ENCODE peak calls at places on chromosome 18, in four cellular contexts. L is HepG2, Y is A549, H is endothelial cell of umbilical vein. B is an unnamed sample.

GRCh38 chr18:68219867-68220266 is 495.0 kb downstream of the TMX3 start:
- DNase-seq in L (no peak), Y (no peak), H (peak), B (no peak)

GRCh38 chr18:13175754-13176210 is 42.8 kb upstream of the LDLRAD4 start:
- DNase-seq in L (peak), Y (no peak), H (peak), B (no peak)

GRCh38 chr18:70431203-70431624 is 142.4 kb downstream of the SOCS6 start:
- DNase-seq in L (peak), Y (peak), H (no peak), B (no peak)

GRCh38 chr18:43393174-43393573 is 115.9 kb upstream of the SYT4 start:
- DNase-seq in L (no peak), Y (no peak), H (no peak), B (no peak)

GRCh38 chr18:27185025-27185763 is at the start of gene CHST9:
- DNase-seq in L (no peak), Y (no peak), H (no peak), B (no peak)

GRCh38 chr18:21110667-21111350 is 804 bp downstream of the ROCK1 start:
- DNase-seq in L (no peak), Y (no peak), H (no peak), B (peak)

GRCh38 chr18:13471971-13472628 is 253.5 kb downstream of the LDLRAD4 start:
- DNase-seq in L (peak), Y (no peak), H (no peak), B (no peak)

GRCh38 chr18:75158465-75159237 is 50.3 kb downstream of the PTGR3 start:
- DNase-seq in L (no peak), Y (no peak), H (no peak), B (no peak)

GRCh38 chr18:53944721-53945120 is 279.7 kb downstream of the MBD2 start:
- DNase-seq in L (no peak), Y (no peak), H (no peak), B (peak)

GRCh38 chr18:79380816-79381806 is 14.6 kb upstream of the NFATC1 start:
- DNase-seq in L (peak), Y (peak), H (peak), B (peak)

GRCh38 chr18:34551824-34552223 is 158.3 kb upstream of the DTNA start:
- DNase-seq in L (no peak), Y (no peak), H (no peak), B (no peak)

GRCh38 chr18:9092665-9093064 is 9.8 kb upstream of the NDUFV2 start:
- DNase-seq in L (peak), Y (no peak), H (peak), B (peak)
- TF ChIP-seq POLR2A in L (no peak), Y (no peak), H (no peak), B (no peak)

GRCh38 chr18:31237142-31237541 is 74.5 kb upstream of the DSC1 start:
- DNase-seq in L (no peak), Y (no peak), H (no peak), B (no peak)

GRCh38 chr18:31230495-31230894 is 67.8 kb upstream of the DSC1 start:
- DNase-seq in L (peak), Y (peak), H (no peak), B (no peak)

GRCh38 chr18:31232000-31232399 is 69.3 kb upstream of the DSC1 start:
- DNase-seq in L (no peak), Y (no peak), H (no peak), B (no peak)

GRCh38 chr18:31232779-31233424 is 70.2 kb upstream of the DSC1 start:
- DNase-seq in L (peak), Y (no peak), H (no peak), B (no peak)

GRCh38 chr18:31233550-31234306 is 71.1 kb upstream of the DSC1 start:
- DNase-seq in L (peak), Y (no peak), H (no peak), B (no peak)
- TF ChIP-seq MYC in L (no peak), Y (no peak), H (no peak), B (no peak)

DNA sequence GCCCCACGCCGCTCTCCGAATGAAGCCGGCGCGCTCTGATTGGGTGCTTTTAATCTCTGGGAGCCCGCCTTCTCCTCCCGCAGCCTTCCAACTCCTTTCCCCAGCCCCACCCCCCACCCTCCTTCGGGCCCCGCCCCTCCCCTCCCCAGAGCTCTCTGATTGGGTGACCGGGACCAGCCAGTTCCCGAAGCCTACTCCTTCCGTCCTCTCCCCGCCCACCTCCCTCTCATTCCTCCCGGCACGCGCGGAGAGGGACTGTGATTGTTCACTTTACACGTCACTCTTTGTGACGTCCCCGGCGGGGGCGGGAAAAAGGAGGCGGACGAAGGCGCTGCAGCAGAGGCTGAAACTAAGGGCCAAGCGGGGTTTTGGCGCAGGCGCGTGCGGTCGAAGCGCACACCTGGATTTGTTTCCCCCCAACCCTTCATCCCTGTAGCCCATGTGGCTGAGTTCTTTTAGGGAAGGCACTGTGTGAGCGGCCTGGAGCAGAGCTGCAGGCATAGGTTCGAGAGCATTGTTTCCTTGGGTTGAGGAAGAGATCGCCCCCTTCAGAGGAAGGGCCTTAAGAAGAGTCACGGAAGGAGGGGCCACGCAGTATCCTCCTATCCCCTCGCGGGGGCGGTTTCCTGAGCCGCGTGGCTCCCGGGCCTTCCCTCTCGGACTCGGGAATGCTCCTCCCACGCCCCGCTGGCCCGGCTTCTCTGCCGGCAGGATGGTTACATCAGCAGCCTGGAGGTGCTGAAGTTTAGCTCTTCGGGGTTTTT is at the start of gene MEX3C:
- DNase-seq in L (peak), Y (peak), H (peak), B (peak)
- TF ChIP-seq POLR2A in L (peak), Y (peak), H (peak), B (peak)

GRCh38 chr18:56691530-56691929 is 40.4 kb downstream of the WDR7 start:
- DNase-seq in L (no peak), Y (no peak), H (no peak), B (no peak)

GRCh38 chr18:56702946-56703345 is 51.8 kb downstream of the WDR7 start:
- DNase-seq in L (peak), Y (peak), H (peak), B (peak)

GRCh38 chr18:56696966-56697365 is 45.8 kb downstream of the WDR7 start:
- DNase-seq in L (no peak), Y (peak), H (no peak), B (no peak)
- TF ChIP-seq MYC in L (no peak), Y (no peak), H (no peak), B (no peak)

GRCh38 chr18:63154350-63155152 is 165.0 kb downstream of the BCL2 start:
- DNase-seq in L (no peak), Y (no peak), H (no peak), B (no peak)

GRCh38 chr18:63157293-63158011 is 162.1 kb downstream of the BCL2 start:
- DNase-seq in L (no peak), Y (no peak), H (no peak), B (no peak)

GRCh38 chr18:63152791-63153190 is 166.8 kb downstream of the BCL2 start:
- DNase-seq in L (no peak), Y (no peak), H (no peak), B (no peak)

GRCh38 chr18:63155910-63156773 is 163.4 kb downstream of the BCL2 start:
- DNase-seq in L (no peak), Y (no peak), H (no peak), B (no peak)

GRCh38 chr18:63155169-63155852 is 164.3 kb downstream of the BCL2 start:
- DNase-seq in L (peak), Y (peak), H (peak), B (peak)
- TF ChIP-seq POLR2A in L (no peak), Y (no peak), H (no peak), B (no peak)

GRCh38 chr18:8952796-8953760 is 149.4 kb upstream of the NDUFV2 start:
- DNase-seq in L (no peak), Y (no peak), H (no peak), B (no peak)
- TF ChIP-seq MYC in L (no peak), Y (no peak), H (no peak), B (no peak)

GRCh38 chr18:677951-678363 is 20.5 kb downstream of the TYMS start:
- DNase-seq in L (no peak), Y (no peak), H (peak), B (no peak)
- TF ChIP-seq POLR2A in L (peak), Y (no peak), H (no peak), B (no peak)